ENCODE peak calls at places on chromosomes 1 and 21, in six cellular contexts. I is hepatocyte, O is HL-60, K is ovary, E is retinal pigment epithelial cell, W is heart left ventricle. T is an unnamed sample.

GRCh38 chr21:36551731-36552457 is 72.0 kb upstream of the CLDN14 start:
- DNase-seq in I (peak; percentile 55), O (no peak), K (no peak), E (no peak), W (no peak), T (no peak)

GRCh38 chr21:34351786-34352241 is 12.0 kb upstream of the KCNE2 start:
- DNase-seq in I (peak; percentile 78), O (peak; percentile 70), K (no peak), E (no peak), W (no peak), T (no peak)

GRCh38 chr1:100038401-100039306 is 68.9 kb downstream of the SLC35A3 start:
- DNase-seq in I (peak; percentile 73), O (peak; percentile 66), K (peak; percentile 70), E (no peak), W (peak; percentile 79), T (no peak)

GRCh38 chr1:166378805-166379204 is 212.0 kb upstream of the FAM78B start:
- DNase-seq in I (no peak), O (no peak), K (no peak), E (no peak), W (no peak), T (no peak)

GRCh38 chr1:117607471-117607870 is 1.6 kb downstream of the TENT5C start:
- DNase-seq in I (no peak), O (peak; percentile 85), K (no peak), E (no peak), W (no peak), T (no peak)

GRCh38 chr1:225347123-225347683 is 80.6 kb downstream of the LBR start:
- DNase-seq in I (no peak), O (peak; percentile 16), K (no peak), E (no peak), W (no peak), T (no peak)

GRCh38 chr1:115183158-115183557 is 93.9 kb upstream of the TSPAN2 start:
- DNase-seq in I (no peak), O (no peak), K (no peak), E (no peak), W (no peak), T (no peak)

GRCh38 chr21:35046880-35047229 is 2.2 kb downstream of the RUNX1 start:
- DNase-seq in I (no peak), O (peak; percentile 58), K (no peak), E (no peak), W (no peak), T (no peak)

GRCh38 chr21:29529139-29529538 is 230.4 kb downstream of the BACH1 start:
- DNase-seq in I (no peak), O (no peak), K (no peak), E (no peak), W (no peak), T (no peak)

GRCh38 chr1:10664251-10664650 is 132.2 kb downstream of the CASZ1 start:
- DNase-seq in I (no peak), O (no peak), K (no peak), E (no peak), W (no peak), T (no peak)

GRCh38 chr1:225824522-225824921 is 14.6 kb downstream of the EPHX1 start:
- DNase-seq in I (no peak), O (no peak), K (peak; percentile 35), E (no peak), W (no peak), T (no peak)

GRCh38 chr1:37325509-37326437 is 148.6 kb upstream of the ZC3H12A start:
- DNase-seq in I (no peak), O (no peak), K (no peak), E (no peak), W (no peak), T (no peak)

GRCh38 chr1:215636258-215636965 is 69.3 kb downstream of the KCTD3 start:
- DNase-seq in I (peak; percentile 36), O (no peak), K (no peak), E (no peak), W (no peak), T (no peak)

GRCh38 chr1:154198756-154199562 is 7.1 kb upstream of the TPM3 start:
- DNase-seq in I (peak; percentile 76), O (peak; percentile 58), K (no peak), E (no peak), W (no peak), T (no peak)

GRCh38 chr1:198681831-198682756 is 43.3 kb downstream of the PTPRC start:
- DNase-seq in I (peak; percentile 57), O (peak; percentile 98), K (no peak), E (peak; percentile 90), W (peak; percentile 55), T (peak; percentile 96)

GRCh38 chr1:155947292-155947691 is 5.9 kb downstream of the RXFP4 start:
- DNase-seq in I (no peak), O (no peak), K (no peak), E (no peak), W (no peak), T (no peak)

GRCh38 chr1:225655509-225656258 is 2.8 kb upstream of the ENAH start:
- DNase-seq in I (peak; percentile 79), O (no peak), K (peak; percentile 57), E (peak; percentile 99), W (no peak), T (no peak)

GRCh38 chr1:15830284-15830657 is 17.2 kb upstream of the SPEN start:
- DNase-seq in I (no peak), O (no peak), K (no peak), E (no peak), W (no peak), T (no peak)

GRCh38 chr1:152739841-152740240 is 18.0 kb upstream of the KPRP start:
- DNase-seq in I (no peak), O (no peak), K (no peak), E (no peak), W (no peak), T (no peak)

GRCh38 chr1:201905234-201905890 is 16.7 kb downstream of the SHISA4 start:
- DNase-seq in I (no peak), O (no peak), K (no peak), E (no peak), W (no peak), T (no peak)

GRCh38 chr1:209697082-209697481 is 7.6 kb upstream of the HSD11B1 start:
- DNase-seq in I (no peak), O (no peak), K (no peak), E (no peak), W (no peak), T (no peak)

GRCh38 chr1:227318852-227319607 is 738 bp upstream of the CDC42BPA start:
- DNase-seq in I (peak; percentile 54), O (no peak), K (peak; percentile 57), E (no peak), W (no peak), T (no peak)

GRCh38 chr1:245121523-245121922 is 33.3 kb upstream of the KIF26B start:
- DNase-seq in I (no peak), O (no peak), K (no peak), E (no peak), W (no peak), T (no peak)

GRCh38 chr1:178928985-178929384 is 58.1 kb upstream of the ANGPTL1 start:
- DNase-seq in I (no peak), O (no peak), K (no peak), E (no peak), W (no peak), T (no peak)
- TF ChIP-seq CTCF in I (no peak), O (no peak), K (no peak), E (no peak), W (no peak), T (no peak)

DNA sequence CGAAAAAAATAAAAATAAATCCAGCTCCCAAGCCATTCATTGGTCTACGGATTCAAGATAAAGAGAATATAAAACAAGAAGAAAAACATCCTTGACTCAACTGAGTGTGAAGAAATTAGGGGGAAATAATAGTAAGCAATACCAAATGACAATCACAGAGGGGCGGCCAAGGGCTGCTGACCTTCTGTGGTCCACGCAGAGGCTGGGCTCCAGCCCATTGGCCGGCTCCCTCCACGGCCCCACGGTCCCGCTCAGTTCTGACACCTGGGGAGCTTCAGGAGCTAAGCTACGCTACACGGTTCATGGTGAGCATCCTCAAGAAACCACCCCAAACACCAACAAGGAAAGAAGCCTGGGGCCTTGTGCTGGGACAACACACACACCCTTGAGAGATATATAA is 400 bp upstream of the KRTAP10-12 start:
- DNase-seq in I (no peak), O (no peak), K (no peak), E (no peak), W (no peak), T (no peak)
- TF ChIP-seq CTCF in I (no peak), O (no peak), K (no peak), E (no peak), W (no peak), T (no peak)

DNA sequence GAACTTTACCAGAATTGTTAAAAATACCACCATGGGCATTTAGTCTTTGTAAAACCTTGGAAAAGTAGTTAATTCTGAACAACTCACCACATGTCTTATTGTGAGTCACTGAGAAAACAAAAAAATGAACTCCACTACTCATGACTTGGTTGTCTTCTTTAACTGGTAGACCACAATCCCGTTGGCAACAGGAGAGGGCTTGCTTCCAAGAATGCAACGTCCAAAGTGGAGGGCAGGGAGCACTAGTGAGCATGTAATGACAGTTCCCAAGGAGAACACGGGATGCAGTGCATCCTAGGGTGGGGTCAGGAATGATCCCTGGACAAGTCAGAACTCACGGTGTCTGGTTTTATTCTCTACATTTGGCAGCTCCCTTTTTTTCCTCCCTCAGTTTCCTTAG is 15.2 kb upstream of the HMCN1 start:
- DNase-seq in I (peak; percentile 25), O (no peak), K (no peak), E (peak; percentile 62), W (no peak), T (no peak)
- TF ChIP-seq CTCF in I (peak; percentile 13), O (no peak), K (no peak), E (peak; percentile 52), W (peak; percentile 12), T (no peak)

DNA sequence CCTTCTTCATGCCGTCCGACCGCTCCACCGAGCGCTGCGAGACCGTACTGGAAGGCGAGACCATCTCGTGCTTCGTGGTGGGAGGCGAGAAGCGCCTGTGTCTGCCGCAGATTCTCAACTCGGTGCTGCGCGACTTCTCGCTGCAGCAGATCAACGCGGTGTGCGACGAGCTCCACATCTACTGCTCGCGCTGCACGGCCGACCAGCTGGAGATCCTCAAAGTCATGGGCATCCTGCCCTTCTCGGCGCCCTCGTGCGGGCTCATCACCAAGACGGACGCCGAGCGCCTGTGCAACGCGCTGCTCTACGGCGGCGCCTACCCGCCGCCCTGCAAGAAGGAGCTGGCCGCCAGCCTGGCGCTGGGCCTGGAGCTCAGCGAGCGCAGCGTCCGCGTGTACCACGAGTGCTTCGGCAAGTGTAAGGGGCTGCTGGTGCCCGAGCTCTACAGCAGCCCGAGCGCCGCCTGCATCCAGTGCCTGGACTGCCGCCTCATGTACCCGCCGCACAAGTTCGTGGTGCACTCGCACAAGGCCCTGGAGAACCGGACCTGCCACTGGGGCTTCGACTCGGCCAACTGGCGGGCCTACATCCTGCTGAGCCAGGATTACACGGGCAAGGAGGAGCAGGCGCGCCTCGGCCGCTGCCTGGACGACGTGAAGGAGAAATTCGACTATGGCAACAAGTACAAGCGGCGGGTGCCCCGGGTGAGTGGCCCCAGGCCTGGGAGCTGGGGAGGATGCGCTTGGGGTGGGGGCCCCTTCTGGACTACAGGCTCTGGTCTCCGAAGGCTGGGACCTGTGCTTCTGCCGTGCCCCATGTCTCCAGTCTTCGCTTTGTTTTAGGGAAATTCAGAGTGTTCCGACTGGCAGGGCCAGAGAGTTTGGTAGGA is 1.2 kb downstream of the SKI start:
- DNase-seq in I (peak; percentile 74), O (peak; percentile 77), K (peak; percentile 88), E (no peak), W (peak; percentile 91), T (peak; percentile 52)
- TF ChIP-seq CTCF in I (no peak), O (no peak), K (no peak), E (peak; percentile 6), W (peak; percentile 36), T (no peak)

T was measured in CD14-positive monocyte.